ENCODE peak calls at places on chromosomes 13 and 19, in eight cellular contexts. One of them, this sample, is unnamed. For H3K4me1, the result is how much of the 10 kb centered on the place peaks cover.

GRCh38 chr13:100128373-100128772 is 39.5 kb downstream of the PCCA start:
- DNase-seq in fibroblast of lung: peak
- DNase-seq in PC-3: no peak
- DNase-seq in lower lobe of right lung: no peak
- DNase-seq in CD8-positive, alpha-beta memory T cell: no peak
- DNase-seq in IMR-90: peak
- DNase-seq in psoas muscle: no peak
- DNase-seq in uterus: no peak
- DNase-seq in this sample: no peak

GRCh38 chr19:40489882-40490230 is 23.1 kb downstream of the SPTBN4 start:
- DNase-seq in psoas muscle: peak
- DNase-seq in IMR-90: no peak
- DNase-seq in PC-3: no peak
- DNase-seq in fibroblast of lung: no peak
- DNase-seq in CD8-positive, alpha-beta memory T cell: no peak
- DNase-seq in lower lobe of right lung: no peak
- DNase-seq in uterus: no peak
- DNase-seq in this sample: no peak

GRCh38 chr13:49454388-49455015 is 10.4 kb downstream of the SETDB2 start:
- DNase-seq in PC-3: no peak
- DNase-seq in uterus: no peak
- DNase-seq in psoas muscle: no peak
- DNase-seq in CD8-positive, alpha-beta memory T cell: no peak
- DNase-seq in lower lobe of right lung: no peak
- DNase-seq in fibroblast of lung: peak
- DNase-seq in IMR-90: peak
- DNase-seq in this sample: no peak

GRCh38 chr19:33456845-33457220 is 64.8 kb downstream of the PEPD start:
- DNase-seq in IMR-90: no peak
- DNase-seq in CD8-positive, alpha-beta memory T cell: no peak
- DNase-seq in PC-3: no peak
- DNase-seq in uterus: no peak
- DNase-seq in fibroblast of lung: no peak
- DNase-seq in psoas muscle: no peak
- DNase-seq in lower lobe of right lung: peak
- DNase-seq in this sample: no peak

GRCh38 chr13:72686766-72687165 is 40.7 kb downstream of the MZT1 start:
- DNase-seq in IMR-90: no peak
- DNase-seq in psoas muscle: no peak
- DNase-seq in lower lobe of right lung: no peak
- DNase-seq in PC-3: no peak
- DNase-seq in uterus: no peak
- DNase-seq in CD8-positive, alpha-beta memory T cell: no peak
- DNase-seq in fibroblast of lung: peak
- DNase-seq in this sample: no peak

GRCh38 chr19:45276284-45276687 is 25.2 kb downstream of the MARK4 start:
- DNase-seq in CD8-positive, alpha-beta memory T cell: no peak
- DNase-seq in lower lobe of right lung: no peak
- DNase-seq in PC-3: no peak
- DNase-seq in IMR-90: peak
- DNase-seq in uterus: no peak
- DNase-seq in fibroblast of lung: no peak
- DNase-seq in psoas muscle: no peak
- DNase-seq in this sample: no peak

GRCh38 chr19:35853038-35853756 is 893 bp upstream of the NPHS1 start:
- DNase-seq in fibroblast of lung: no peak
- DNase-seq in CD8-positive, alpha-beta memory T cell: no peak
- DNase-seq in PC-3: no peak
- DNase-seq in lower lobe of right lung: no peak
- DNase-seq in psoas muscle: no peak
- DNase-seq in IMR-90: no peak
- DNase-seq in uterus: no peak
- DNase-seq in this sample: no peak

GRCh38 chr13:32639502-32640105 is 53.4 kb downstream of the PDS5B start:
- DNase-seq in lower lobe of right lung: no peak
- DNase-seq in uterus: peak
- DNase-seq in CD8-positive, alpha-beta memory T cell: peak
- DNase-seq in psoas muscle: peak
- DNase-seq in IMR-90: peak
- DNase-seq in PC-3: peak
- DNase-seq in fibroblast of lung: peak
- DNase-seq in this sample: peak

GRCh38 chr19:49147923-49148682 is 7.1 kb downstream of the HRC start:
- DNase-seq in uterus: peak
- DNase-seq in psoas muscle: no peak
- DNase-seq in fibroblast of lung: no peak
- DNase-seq in lower lobe of right lung: no peak
- DNase-seq in IMR-90: no peak
- DNase-seq in PC-3: no peak
- DNase-seq in CD8-positive, alpha-beta memory T cell: no peak
- DNase-seq in this sample: no peak

GRCh38 chr13:74274946-74275345 is 140.7 kb upstream of the KLF12 start:
- DNase-seq in IMR-90: no peak
- DNase-seq in fibroblast of lung: peak
- DNase-seq in PC-3: no peak
- DNase-seq in uterus: no peak
- DNase-seq in psoas muscle: no peak
- DNase-seq in lower lobe of right lung: no peak
- DNase-seq in CD8-positive, alpha-beta memory T cell: no peak
- DNase-seq in this sample: no peak

GRCh38 chr13:30796833-30797601 is 61.7 kb downstream of the ALOX5AP start:
- DNase-seq in fibroblast of lung: peak
- DNase-seq in lower lobe of right lung: no peak
- DNase-seq in uterus: no peak
- DNase-seq in IMR-90: peak
- DNase-seq in psoas muscle: no peak
- DNase-seq in PC-3: peak
- DNase-seq in CD8-positive, alpha-beta memory T cell: no peak
- DNase-seq in this sample: no peak

GRCh38 chr13:52842440-52842839 is 6.0 kb downstream of the PCDH8 start:
- DNase-seq in PC-3: no peak
- DNase-seq in uterus: no peak
- DNase-seq in lower lobe of right lung: no peak
- DNase-seq in IMR-90: no peak
- DNase-seq in psoas muscle: no peak
- DNase-seq in fibroblast of lung: no peak
- DNase-seq in CD8-positive, alpha-beta memory T cell: no peak
- DNase-seq in this sample: no peak

GRCh38 chr19:8333771-8334457 is 9.1 kb downstream of the KANK3 start:
- DNase-seq in IMR-90: no peak
- DNase-seq in psoas muscle: peak
- DNase-seq in fibroblast of lung: no peak
- DNase-seq in uterus: no peak
- DNase-seq in CD8-positive, alpha-beta memory T cell: no peak
- DNase-seq in lower lobe of right lung: no peak
- DNase-seq in PC-3: no peak
- DNase-seq in this sample: no peak

GRCh38 chr13:36261011-36261410 is 36.6 kb downstream of the CCDC169 start:
- DNase-seq in IMR-90: no peak
- DNase-seq in fibroblast of lung: no peak
- DNase-seq in lower lobe of right lung: no peak
- DNase-seq in psoas muscle: no peak
- DNase-seq in PC-3: no peak
- DNase-seq in uterus: no peak
- DNase-seq in CD8-positive, alpha-beta memory T cell: no peak
- DNase-seq in this sample: no peak

GRCh38 chr13:50456111-50456510 is 387.4 kb downstream of the DLEU7 start:
- DNase-seq in PC-3: no peak
- DNase-seq in lower lobe of right lung: no peak
- DNase-seq in uterus: no peak
- DNase-seq in fibroblast of lung: peak
- DNase-seq in psoas muscle: no peak
- DNase-seq in IMR-90: no peak
- DNase-seq in CD8-positive, alpha-beta memory T cell: no peak
- DNase-seq in this sample: no peak

GRCh38 chr13:39451301-39451700 is 151.7 kb downstream of the LHFPL6 start:
- DNase-seq in fibroblast of lung: peak
- DNase-seq in CD8-positive, alpha-beta memory T cell: no peak
- DNase-seq in lower lobe of right lung: no peak
- DNase-seq in uterus: no peak
- DNase-seq in PC-3: no peak
- DNase-seq in psoas muscle: no peak
- DNase-seq in IMR-90: peak
- DNase-seq in this sample: no peak

GRCh38 chr13:81726037-81726726 is 1385.3 kb upstream of the SPRY2 start:
- DNase-seq in PC-3: no peak
- DNase-seq in lower lobe of right lung: no peak
- DNase-seq in IMR-90: no peak
- DNase-seq in CD8-positive, alpha-beta memory T cell: no peak
- DNase-seq in fibroblast of lung: no peak
- DNase-seq in psoas muscle: no peak
- DNase-seq in uterus: no peak
- DNase-seq in this sample: no peak

GRCh38 chr13:43880930-43881329 is 1.2 kb downstream of the LACC1 start:
- DNase-seq in psoas muscle: no peak
- DNase-seq in PC-3: no peak
- DNase-seq in CD8-positive, alpha-beta memory T cell: no peak
- DNase-seq in IMR-90: no peak
- DNase-seq in fibroblast of lung: no peak
- DNase-seq in lower lobe of right lung: no peak
- DNase-seq in uterus: no peak
- DNase-seq in this sample: no peak

GRCh38 chr13:43881580-43881979 is 1.9 kb downstream of the LACC1 start:
- DNase-seq in uterus: no peak
- DNase-seq in IMR-90: no peak
- DNase-seq in CD8-positive, alpha-beta memory T cell: no peak
- DNase-seq in lower lobe of right lung: no peak
- DNase-seq in PC-3: no peak
- DNase-seq in fibroblast of lung: no peak
- DNase-seq in psoas muscle: no peak
- DNase-seq in this sample: no peak

GRCh38 chr13:43880451-43880850 is 747 bp downstream of the LACC1 start:
- DNase-seq in fibroblast of lung: no peak
- DNase-seq in IMR-90: no peak
- DNase-seq in uterus: no peak
- DNase-seq in lower lobe of right lung: no peak
- DNase-seq in CD8-positive, alpha-beta memory T cell: no peak
- DNase-seq in psoas muscle: no peak
- DNase-seq in PC-3: peak
- DNase-seq in this sample: no peak

GRCh38 chr13:43883636-43884035 is 3.9 kb downstream of the LACC1 start:
- DNase-seq in psoas muscle: no peak
- DNase-seq in fibroblast of lung: peak
- DNase-seq in PC-3: no peak
- DNase-seq in uterus: no peak
- DNase-seq in lower lobe of right lung: no peak
- DNase-seq in IMR-90: peak
- DNase-seq in CD8-positive, alpha-beta memory T cell: no peak
- DNase-seq in this sample: no peak

DNA sequence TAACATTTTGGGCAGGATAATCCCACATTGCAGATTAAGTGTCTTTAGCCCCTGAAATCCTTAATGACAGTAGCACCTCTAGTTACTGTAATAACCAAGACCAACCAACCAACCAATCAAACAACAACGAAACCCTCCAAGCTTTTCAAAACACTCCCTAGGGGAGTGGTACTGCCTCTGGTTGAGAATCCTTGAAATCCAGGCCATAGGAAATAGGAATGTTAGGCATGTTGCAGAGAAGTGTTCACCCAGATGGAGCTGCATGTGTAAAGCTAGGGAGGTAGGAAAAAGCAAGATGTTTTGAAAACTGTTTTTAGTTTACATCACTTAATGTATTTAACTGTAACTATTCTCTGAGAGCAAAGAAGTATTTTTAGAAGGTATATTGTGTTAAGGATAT is 4.5 kb downstream of the LACC1 start:
- DNase-seq in uterus: no peak
- DNase-seq in IMR-90: no peak
- DNase-seq in fibroblast of lung: no peak
- DNase-seq in PC-3: no peak
- DNase-seq in lower lobe of right lung: no peak
- DNase-seq in psoas muscle: no peak
- DNase-seq in CD8-positive, alpha-beta memory T cell: no peak
- DNase-seq in this sample: no peak
- H3K4me1 ChIP-seq in uterus: under half
- H3K4me1 ChIP-seq in IMR-90: under half
- H3K4me1 ChIP-seq in fibroblast of lung: under half
- H3K4me1 ChIP-seq in PC-3: under half
- H3K4me1 ChIP-seq in lower lobe of right lung: under half
- H3K4me1 ChIP-seq in psoas muscle: under half
- H3K4me1 ChIP-seq in CD8-positive, alpha-beta memory T cell: under half
- H3K4me1 ChIP-seq in this sample: under half

GRCh38 chr13:88066847-88067246 is 395.7 kb downstream of the SLITRK5 start:
- DNase-seq in psoas muscle: no peak
- DNase-seq in IMR-90: no peak
- DNase-seq in CD8-positive, alpha-beta memory T cell: no peak
- DNase-seq in lower lobe of right lung: no peak
- DNase-seq in fibroblast of lung: no peak
- DNase-seq in PC-3: no peak
- DNase-seq in uterus: no peak
- DNase-seq in this sample: no peak

GRCh38 chr13:88068975-88069374 is 397.8 kb downstream of the SLITRK5 start:
- DNase-seq in CD8-positive, alpha-beta memory T cell: no peak
- DNase-seq in IMR-90: no peak
- DNase-seq in uterus: no peak
- DNase-seq in PC-3: peak
- DNase-seq in fibroblast of lung: no peak
- DNase-seq in lower lobe of right lung: no peak
- DNase-seq in psoas muscle: no peak
- DNase-seq in this sample: no peak

GRCh38 chr13:88068316-88068715 is 397.1 kb downstream of the SLITRK5 start:
- DNase-seq in uterus: no peak
- DNase-seq in IMR-90: peak
- DNase-seq in lower lobe of right lung: no peak
- DNase-seq in PC-3: no peak
- DNase-seq in CD8-positive, alpha-beta memory T cell: no peak
- DNase-seq in psoas muscle: no peak
- DNase-seq in fibroblast of lung: peak
- DNase-seq in this sample: no peak

GRCh38 chr13:88074794-88075509 is 403.8 kb downstream of the SLITRK5 start:
- DNase-seq in uterus: no peak
- DNase-seq in CD8-positive, alpha-beta memory T cell: no peak
- DNase-seq in PC-3: no peak
- DNase-seq in IMR-90: no peak
- DNase-seq in fibroblast of lung: no peak
- DNase-seq in lower lobe of right lung: no peak
- DNase-seq in psoas muscle: peak
- DNase-seq in this sample: no peak

GRCh38 chr13:88071371-88071770 is 400.2 kb downstream of the SLITRK5 start:
- DNase-seq in uterus: no peak
- DNase-seq in lower lobe of right lung: no peak
- DNase-seq in PC-3: no peak
- DNase-seq in psoas muscle: no peak
- DNase-seq in CD8-positive, alpha-beta memory T cell: no peak
- DNase-seq in IMR-90: no peak
- DNase-seq in fibroblast of lung: no peak
- DNase-seq in this sample: no peak
- H3K4me1 ChIP-seq in uterus: under half
- H3K4me1 ChIP-seq in lower lobe of right lung: under half
- H3K4me1 ChIP-seq in PC-3: under half
- H3K4me1 ChIP-seq in psoas muscle: under half
- H3K4me1 ChIP-seq in CD8-positive, alpha-beta memory T cell: under half
- H3K4me1 ChIP-seq in IMR-90: under half
- H3K4me1 ChIP-seq in fibroblast of lung: under half
- H3K4me1 ChIP-seq in this sample: under half

GRCh38 chr19:6222884-6223283 is 56.9 kb downstream of the MLLT1 start:
- DNase-seq in PC-3: no peak
- DNase-seq in psoas muscle: peak
- DNase-seq in CD8-positive, alpha-beta memory T cell: no peak
- DNase-seq in uterus: no peak
- DNase-seq in IMR-90: no peak
- DNase-seq in lower lobe of right lung: peak
- DNase-seq in fibroblast of lung: no peak
- DNase-seq in this sample: no peak
- H3K4me1 ChIP-seq in PC-3: under half
- H3K4me1 ChIP-seq in psoas muscle: half or more
- H3K4me1 ChIP-seq in CD8-positive, alpha-beta memory T cell: under half
- H3K4me1 ChIP-seq in uterus: under half
- H3K4me1 ChIP-seq in IMR-90: under half
- H3K4me1 ChIP-seq in lower lobe of right lung: half or more
- H3K4me1 ChIP-seq in fibroblast of lung: under half
- H3K4me1 ChIP-seq in this sample: half or more

GRCh38 chr19:1206733-1207301 is 1.2 kb downstream of the STK11 start:
- DNase-seq in CD8-positive, alpha-beta memory T cell: peak
- DNase-seq in lower lobe of right lung: no peak
- DNase-seq in IMR-90: no peak
- DNase-seq in fibroblast of lung: no peak
- DNase-seq in uterus: no peak
- DNase-seq in PC-3: no peak
- DNase-seq in psoas muscle: no peak
- DNase-seq in this sample: no peak
- H3K4me1 ChIP-seq in CD8-positive, alpha-beta memory T cell: under half
- H3K4me1 ChIP-seq in lower lobe of right lung: half or more
- H3K4me1 ChIP-seq in IMR-90: under half
- H3K4me1 ChIP-seq in fibroblast of lung: under half
- H3K4me1 ChIP-seq in uterus: under half
- H3K4me1 ChIP-seq in PC-3: under half
- H3K4me1 ChIP-seq in psoas muscle: under half
- H3K4me1 ChIP-seq in this sample: half or more